ENCODE peak calls at places on chromosomes 2 and 18, in nine cellular contexts. One of them, this sample, is unnamed.

GRCh38 chr18:5628512-5629255 is 84.9 kb upstream of the EPB41L3 start:
- DNase-seq in HL-60: no peak
- DNase-seq in heart right ventricle: peak; percentile 46
- DNase-seq in BE2C: peak; percentile 1
- DNase-seq in endothelial cell: peak; percentile 38
- DNase-seq in coronary artery: no peak
- DNase-seq in prostate gland: no peak
- DNase-seq in MM.1S: peak; percentile 29
- DNase-seq in fibroblast of mammary gland: peak; percentile 43
- DNase-seq in this sample: no peak

GRCh38 chr2:37377187-37377532 is 32.7 kb downstream of the QPCT start:
- DNase-seq in HL-60: no peak
- DNase-seq in heart right ventricle: no peak
- DNase-seq in BE2C: no peak
- DNase-seq in endothelial cell: no peak
- DNase-seq in coronary artery: no peak
- DNase-seq in prostate gland: peak; percentile 51
- DNase-seq in MM.1S: peak; percentile 94
- DNase-seq in fibroblast of mammary gland: peak; percentile 83
- DNase-seq in this sample: no peak

GRCh38 chr2:177172034-177172880 is 40.3 kb upstream of the HNRNPA3 start:
- DNase-seq in HL-60: no peak
- DNase-seq in heart right ventricle: no peak
- DNase-seq in BE2C: no peak
- DNase-seq in endothelial cell: no peak
- DNase-seq in coronary artery: no peak
- DNase-seq in prostate gland: no peak
- DNase-seq in MM.1S: no peak
- DNase-seq in fibroblast of mammary gland: peak; percentile 82
- DNase-seq in this sample: peak; percentile 20

GRCh38 chr2:102932521-102932920 is 170.7 kb downstream of the TMEM182 start:
- DNase-seq in HL-60: no peak
- DNase-seq in heart right ventricle: no peak
- DNase-seq in BE2C: no peak
- DNase-seq in endothelial cell: no peak
- DNase-seq in coronary artery: no peak
- DNase-seq in prostate gland: no peak
- DNase-seq in MM.1S: no peak
- DNase-seq in fibroblast of mammary gland: no peak
- DNase-seq in this sample: no peak

GRCh38 chr18:63749489-63749888 is 25.7 kb upstream of the SERPINB7 start:
- DNase-seq in HL-60: no peak
- DNase-seq in heart right ventricle: no peak
- DNase-seq in BE2C: no peak
- DNase-seq in endothelial cell: no peak
- DNase-seq in coronary artery: no peak
- DNase-seq in prostate gland: no peak
- DNase-seq in MM.1S: no peak
- DNase-seq in fibroblast of mammary gland: no peak
- DNase-seq in this sample: no peak

GRCh38 chr2:86500325-86500724 is 59.2 kb downstream of the KDM3A start:
- DNase-seq in HL-60: no peak
- DNase-seq in heart right ventricle: no peak
- DNase-seq in BE2C: no peak
- DNase-seq in endothelial cell: no peak
- DNase-seq in coronary artery: no peak
- DNase-seq in prostate gland: no peak
- DNase-seq in MM.1S: no peak
- DNase-seq in fibroblast of mammary gland: no peak
- DNase-seq in this sample: no peak

GRCh38 chr18:7415081-7415894 is 151.8 kb upstream of the PTPRM start:
- DNase-seq in HL-60: no peak
- DNase-seq in heart right ventricle: no peak
- DNase-seq in BE2C: no peak
- DNase-seq in endothelial cell: no peak
- DNase-seq in coronary artery: no peak
- DNase-seq in prostate gland: no peak
- DNase-seq in MM.1S: peak; percentile 87
- DNase-seq in fibroblast of mammary gland: peak; percentile 20
- DNase-seq in this sample: no peak

GRCh38 chr2:134679294-134679693 is 39.5 kb downstream of the TMEM163 start:
- DNase-seq in HL-60: no peak
- DNase-seq in heart right ventricle: no peak
- DNase-seq in BE2C: no peak
- DNase-seq in endothelial cell: no peak
- DNase-seq in coronary artery: no peak
- DNase-seq in prostate gland: no peak
- DNase-seq in MM.1S: no peak
- DNase-seq in fibroblast of mammary gland: no peak
- DNase-seq in this sample: no peak

GRCh38 chr2:3379339-3379646 is 201 bp upstream of the TRAPPC12 start:
- DNase-seq in HL-60: no peak
- DNase-seq in heart right ventricle: no peak
- DNase-seq in BE2C: no peak
- DNase-seq in endothelial cell: no peak
- DNase-seq in coronary artery: no peak
- DNase-seq in prostate gland: no peak
- DNase-seq in MM.1S: no peak
- DNase-seq in fibroblast of mammary gland: no peak
- DNase-seq in this sample: no peak

GRCh38 chr2:3376821-3377220 is 797 bp downstream of the EIPR1 start:
- DNase-seq in HL-60: no peak
- DNase-seq in heart right ventricle: no peak
- DNase-seq in BE2C: no peak
- DNase-seq in endothelial cell: no peak
- DNase-seq in coronary artery: no peak
- DNase-seq in prostate gland: no peak
- DNase-seq in MM.1S: no peak
- DNase-seq in fibroblast of mammary gland: no peak
- DNase-seq in this sample: no peak

GRCh38 chr2:3377612-3378432 is at the start of gene EIPR1:
- DNase-seq in HL-60: peak; percentile 99
- DNase-seq in heart right ventricle: peak; percentile 98
- DNase-seq in BE2C: peak; percentile 98
- DNase-seq in endothelial cell: peak; percentile 95
- DNase-seq in coronary artery: peak; percentile 99
- DNase-seq in prostate gland: peak; percentile 97
- DNase-seq in MM.1S: peak; percentile 94
- DNase-seq in fibroblast of mammary gland: peak; percentile 98
- DNase-seq in this sample: peak; percentile 96

GRCh38 chr2:3377279-3377611 is 373 bp downstream of the EIPR1 start:
- DNase-seq in HL-60: peak; percentile 44
- DNase-seq in heart right ventricle: no peak
- DNase-seq in BE2C: no peak
- DNase-seq in endothelial cell: no peak
- DNase-seq in coronary artery: no peak
- DNase-seq in prostate gland: no peak
- DNase-seq in MM.1S: peak; percentile 11
- DNase-seq in fibroblast of mammary gland: peak; percentile 58
- DNase-seq in this sample: no peak

DNA sequence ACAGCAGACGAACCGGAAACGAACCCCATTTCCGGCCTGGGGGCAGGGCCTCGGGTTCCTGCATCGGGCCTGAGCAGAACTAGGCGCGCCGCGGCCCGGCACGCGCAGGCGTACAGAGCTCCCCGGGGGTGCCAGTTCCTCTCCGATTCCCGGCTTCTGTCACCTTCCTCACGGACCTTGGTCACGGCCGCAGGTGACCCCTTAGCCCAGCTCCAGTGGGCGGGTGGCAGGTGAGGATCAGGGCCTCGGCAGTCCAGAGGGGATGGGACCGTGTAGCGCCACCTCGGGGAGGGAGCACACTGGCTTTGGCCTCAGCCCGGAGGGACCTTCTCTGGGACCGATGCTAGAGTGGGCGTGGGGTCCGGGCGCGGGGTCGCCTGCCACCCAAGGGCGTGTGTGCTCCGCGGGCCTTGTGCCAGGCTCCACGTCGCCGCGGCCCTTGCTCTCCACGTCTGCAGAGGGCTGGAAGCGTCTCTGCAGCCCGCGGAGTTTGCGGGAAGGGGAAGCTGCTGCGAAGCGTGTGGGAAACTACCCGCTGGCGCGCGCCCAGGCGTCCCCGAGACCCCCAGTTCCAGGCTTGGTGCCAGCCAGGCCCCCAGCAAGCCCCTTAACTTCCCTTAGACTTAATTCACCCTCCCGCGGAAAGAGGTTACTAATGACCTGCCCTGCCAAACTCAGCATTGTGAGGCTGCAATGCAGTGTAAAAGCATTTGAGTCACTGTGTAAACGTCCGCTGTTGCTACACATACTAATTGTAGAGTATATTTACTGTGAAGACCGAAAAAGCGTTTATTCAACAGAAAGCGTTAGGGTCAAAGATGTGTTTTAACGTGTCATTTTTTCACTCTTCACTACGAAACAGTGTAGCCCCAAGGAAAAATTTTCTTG is at the start of gene TRAPPC12:
- DNase-seq in HL-60: peak; percentile 95
- DNase-seq in heart right ventricle: peak; percentile 91
- DNase-seq in BE2C: peak; percentile 92
- DNase-seq in endothelial cell: peak; percentile 85
- DNase-seq in coronary artery: peak; percentile 92
- DNase-seq in prostate gland: peak; percentile 77
- DNase-seq in MM.1S: peak; percentile 91
- DNase-seq in fibroblast of mammary gland: peak; percentile 78
- DNase-seq in this sample: peak; percentile 95
- TF ChIP-seq CTCF in HL-60: peak; percentile 13
- TF ChIP-seq CTCF in heart right ventricle: peak; percentile 66
- TF ChIP-seq CTCF in BE2C: peak; percentile 59
- TF ChIP-seq CTCF in endothelial cell: no peak
- TF ChIP-seq CTCF in coronary artery: no peak
- TF ChIP-seq CTCF in prostate gland: peak; percentile 47
- TF ChIP-seq CTCF in MM.1S: peak; percentile 50
- TF ChIP-seq CTCF in fibroblast of mammary gland: peak; percentile 41
- TF ChIP-seq CTCF in this sample: no peak

GRCh38 chr18:34942975-34943374 is 98.2 kb upstream of the MAPRE2 start:
- DNase-seq in HL-60: no peak
- DNase-seq in heart right ventricle: no peak
- DNase-seq in BE2C: no peak
- DNase-seq in endothelial cell: no peak
- DNase-seq in coronary artery: no peak
- DNase-seq in prostate gland: no peak
- DNase-seq in MM.1S: no peak
- DNase-seq in fibroblast of mammary gland: no peak
- DNase-seq in this sample: peak; percentile 30
- TF ChIP-seq CTCF in HL-60: no peak
- TF ChIP-seq CTCF in heart right ventricle: no peak
- TF ChIP-seq CTCF in BE2C: no peak
- TF ChIP-seq CTCF in endothelial cell: no peak
- TF ChIP-seq CTCF in coronary artery: no peak
- TF ChIP-seq CTCF in prostate gland: no peak
- TF ChIP-seq CTCF in MM.1S: no peak
- TF ChIP-seq CTCF in fibroblast of mammary gland: no peak
- TF ChIP-seq CTCF in this sample: no peak

DNA sequence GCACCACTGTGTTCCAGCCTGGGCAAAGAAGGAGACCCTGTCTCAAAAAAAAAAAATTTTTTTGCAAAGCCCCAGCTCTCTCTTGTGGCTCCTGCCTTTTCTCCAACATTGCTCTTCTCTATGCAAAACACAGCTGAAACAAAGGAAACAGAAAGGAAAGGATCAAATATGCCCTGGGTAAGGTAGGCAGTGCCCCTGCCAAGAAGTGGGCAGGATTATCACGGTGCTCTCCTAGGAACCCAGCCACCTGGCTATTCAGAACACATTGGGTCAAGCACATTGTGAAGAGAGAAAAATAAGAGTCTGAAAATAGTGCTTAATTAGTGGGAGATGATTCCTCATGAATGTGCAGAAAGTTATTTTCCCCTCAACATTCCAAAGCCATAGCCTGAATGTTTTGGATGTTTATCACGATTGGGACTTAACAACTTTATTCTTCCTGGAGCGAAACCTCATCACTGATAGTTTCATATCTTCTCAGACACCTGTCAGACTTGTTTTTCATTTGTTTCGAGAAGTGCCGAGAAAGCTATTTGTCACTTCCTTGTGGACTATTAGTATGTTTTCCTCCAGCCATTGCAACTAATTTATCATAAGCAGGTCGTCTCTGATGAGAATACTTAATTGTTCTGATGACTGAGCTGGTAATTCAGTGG is 42.7 kb upstream of the RPL31 start:
- DNase-seq in HL-60: no peak
- DNase-seq in heart right ventricle: no peak
- DNase-seq in BE2C: no peak
- DNase-seq in endothelial cell: no peak
- DNase-seq in coronary artery: no peak
- DNase-seq in prostate gland: no peak
- DNase-seq in MM.1S: peak; percentile 75
- DNase-seq in fibroblast of mammary gland: peak; percentile 28
- DNase-seq in this sample: no peak
- TF ChIP-seq CTCF in HL-60: no peak
- TF ChIP-seq CTCF in heart right ventricle: no peak
- TF ChIP-seq CTCF in BE2C: no peak
- TF ChIP-seq CTCF in endothelial cell: no peak
- TF ChIP-seq CTCF in coronary artery: no peak
- TF ChIP-seq CTCF in prostate gland: no peak
- TF ChIP-seq CTCF in MM.1S: no peak
- TF ChIP-seq CTCF in fibroblast of mammary gland: no peak
- TF ChIP-seq CTCF in this sample: no peak

GRCh38 chr2:226759768-226760167 is 39.9 kb downstream of the IRS1 start:
- DNase-seq in HL-60: no peak
- DNase-seq in heart right ventricle: peak; percentile 25
- DNase-seq in BE2C: no peak
- DNase-seq in endothelial cell: no peak
- DNase-seq in coronary artery: no peak
- DNase-seq in prostate gland: no peak
- DNase-seq in MM.1S: no peak
- DNase-seq in fibroblast of mammary gland: no peak
- DNase-seq in this sample: no peak

GRCh38 chr2:226758886-226759660 is 40.5 kb downstream of the IRS1 start:
- DNase-seq in HL-60: no peak
- DNase-seq in heart right ventricle: no peak
- DNase-seq in BE2C: no peak
- DNase-seq in endothelial cell: no peak
- DNase-seq in coronary artery: no peak
- DNase-seq in prostate gland: no peak
- DNase-seq in MM.1S: no peak
- DNase-seq in fibroblast of mammary gland: peak; percentile 86
- DNase-seq in this sample: no peak

GRCh38 chr2:226763320-226763719 is 36.3 kb downstream of the IRS1 start:
- DNase-seq in HL-60: no peak
- DNase-seq in heart right ventricle: no peak
- DNase-seq in BE2C: no peak
- DNase-seq in endothelial cell: no peak
- DNase-seq in coronary artery: no peak
- DNase-seq in prostate gland: no peak
- DNase-seq in MM.1S: no peak
- DNase-seq in fibroblast of mammary gland: no peak
- DNase-seq in this sample: no peak

GRCh38 chr2:226760412-226761194 is 39.0 kb downstream of the IRS1 start:
- DNase-seq in HL-60: no peak
- DNase-seq in heart right ventricle: no peak
- DNase-seq in BE2C: no peak
- DNase-seq in endothelial cell: no peak
- DNase-seq in coronary artery: no peak
- DNase-seq in prostate gland: no peak
- DNase-seq in MM.1S: no peak
- DNase-seq in fibroblast of mammary gland: peak; percentile 83
- DNase-seq in this sample: no peak

DNA sequence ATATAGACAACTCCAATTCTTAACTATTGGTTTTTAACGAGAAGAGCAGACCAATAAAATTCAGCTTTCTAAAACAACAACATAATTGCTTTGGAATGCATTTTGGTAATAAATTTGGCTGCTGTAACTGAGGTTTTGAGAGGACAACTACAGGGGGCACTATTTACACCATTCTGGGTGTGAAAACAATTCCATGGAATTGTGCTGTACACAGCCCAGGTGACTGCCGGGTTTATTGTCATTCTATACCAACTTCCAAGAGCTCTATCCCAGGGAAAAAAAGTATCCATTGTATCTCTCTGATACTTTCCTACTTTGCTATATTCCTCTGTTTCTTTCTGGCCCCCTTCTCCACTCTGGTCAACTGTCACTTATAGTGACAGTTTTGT is 38.4 kb downstream of the IRS1 start:
- DNase-seq in HL-60: no peak
- DNase-seq in heart right ventricle: no peak
- DNase-seq in BE2C: no peak
- DNase-seq in endothelial cell: no peak
- DNase-seq in coronary artery: no peak
- DNase-seq in prostate gland: no peak
- DNase-seq in MM.1S: no peak
- DNase-seq in fibroblast of mammary gland: no peak
- DNase-seq in this sample: no peak
- TF ChIP-seq CTCF in HL-60: no peak
- TF ChIP-seq CTCF in heart right ventricle: no peak
- TF ChIP-seq CTCF in BE2C: no peak
- TF ChIP-seq CTCF in endothelial cell: no peak
- TF ChIP-seq CTCF in coronary artery: no peak
- TF ChIP-seq CTCF in prostate gland: no peak
- TF ChIP-seq CTCF in MM.1S: no peak
- TF ChIP-seq CTCF in fibroblast of mammary gland: peak; percentile 13
- TF ChIP-seq CTCF in this sample: no peak

This sample was measured in Calu3.